ENCODE peak calls at places on chromosome 19, in seven cellular contexts. Z is IMR-90, D is mesendoderm, Q is neuronal stem cell, B is H1, X is trophoblast cell, V is mesenchymal stem cell. P is an unnamed sample.
A peak's percentile ranks its signal among the peaks of the same experiment; 100 is the strongest.

GRCh38 chr19:12983561-12984142 is 11.6 kb upstream of the NFIX start:
- DNase-seq in Z (peak; percentile 70), D (peak; percentile 80), Q (peak; percentile 84), B (peak; percentile 97), X (peak; percentile 80), V (peak; percentile 58), P (peak; percentile 78)

GRCh38 chr19:23758187-23759074 is at the start of gene ZNF681:
- DNase-seq in Z (peak; percentile 83), D (peak; percentile 97), Q (peak; percentile 74), B (peak; percentile 57), X (peak; percentile 91), V (peak; percentile 87), P (peak; percentile 92)

GRCh38 chr19:17404015-17404414 is 1.4 kb downstream of the BST2 start:
- DNase-seq in Z (no peak), D (no peak), Q (no peak), B (no peak), X (no peak), V (no peak), P (peak; percentile 63)

GRCh38 chr19:58361900-58362271 is 665 bp downstream of the ZNF497 start:
- DNase-seq in Z (peak; percentile 47), D (peak; percentile 80), Q (peak; percentile 61), B (no peak), X (no peak), V (no peak), P (no peak)

GRCh38 chr19:35509018-35509652 is 4.3 kb downstream of the DMKN start:
- DNase-seq in Z (no peak), D (peak; percentile 88), Q (no peak), B (peak; percentile 62), X (no peak), V (no peak), P (peak; percentile 79)

GRCh38 chr19:5913739-5914357 is at the start of gene CAPS:
- DNase-seq in Z (peak; percentile 23), D (no peak), Q (no peak), B (no peak), X (peak; percentile 24), V (no peak), P (no peak)

GRCh38 chr19:17775245-17775927 is 19.6 kb upstream of the B3GNT3 start:
- DNase-seq in Z (peak; percentile 19), D (peak; percentile 62), Q (peak; percentile 59), B (peak; percentile 92), X (peak; percentile 88), V (peak; percentile 65), P (peak; percentile 78)

GRCh38 chr19:7636691-7637373 is at the start of gene STXBP2:
- DNase-seq in Z (no peak), D (peak; percentile 89), Q (peak; percentile 46), B (peak; percentile 97), X (peak; percentile 91), V (peak; percentile 39), P (peak; percentile 91)

GRCh38 chr19:58394821-58395219 is 636 bp upstream of the RNF225 start:
- DNase-seq in Z (no peak), D (no peak), Q (no peak), B (peak; percentile 52), X (no peak), V (no peak), P (no peak)

GRCh38 chr19:55486043-55486970 is 1.3 kb downstream of the NAT14 start:
- DNase-seq in Z (no peak), D (no peak), Q (no peak), B (no peak), X (no peak), V (no peak), P (no peak)

DNA sequence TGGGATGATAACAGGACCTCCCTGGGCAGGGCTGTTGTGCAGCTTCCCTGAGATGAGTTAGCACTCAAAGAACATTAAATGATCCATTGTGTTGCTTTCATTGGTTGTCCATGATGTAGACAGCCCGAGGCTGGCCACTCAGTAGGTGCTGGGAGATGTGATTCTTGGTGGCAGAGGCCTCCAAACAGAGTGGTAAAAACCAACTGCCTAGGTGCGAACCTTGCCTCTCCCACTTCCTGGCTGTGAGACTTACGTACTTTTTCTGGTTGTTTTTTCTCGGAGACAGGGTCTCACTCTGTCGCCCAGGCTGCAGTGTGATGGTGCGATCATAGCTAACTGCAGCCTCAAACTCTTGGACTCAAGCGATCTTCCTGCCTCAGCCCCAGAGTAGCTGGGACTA is 6.2 kb downstream of the SARS2 start:
- DNase-seq in Z (no peak), D (no peak), Q (no peak), B (no peak), X (no peak), V (no peak), P (no peak)
- H3K23ac ChIP-seq in Z (no peak overlapping the region), D (no peak overlapping the region), Q (no peak overlapping the region), B (no peak overlapping the region), X (no peak overlapping the region), V (no peak overlapping the region), P (no peak overlapping the region)

GRCh38 chr19:315811-316210 is 24.6 kb upstream of the PLPP2 start:
- DNase-seq in Z (no peak), D (no peak), Q (no peak), B (no peak), X (no peak), V (no peak), P (no peak)
- H2BK120ac ChIP-seq in Z (no peak overlapping the region), D (no peak overlapping the region), Q (no peak overlapping the region), B (no peak overlapping the region), X (no peak overlapping the region), V (no peak overlapping the region), P (no peak overlapping the region)

GRCh38 chr19:54077334-54077733 is 3.8 kb downstream of the TARM1 start:
- DNase-seq in Z (no peak), D (no peak), Q (no peak), B (no peak), X (no peak), V (no peak), P (no peak)

GRCh38 chr19:54069482-54069881 is 5.8 kb upstream of the VSTM1 start:
- DNase-seq in Z (no peak), D (no peak), Q (no peak), B (no peak), X (no peak), V (no peak), P (no peak)

GRCh38 chr19:54074851-54075250 is 6.3 kb downstream of the TARM1 start:
- DNase-seq in Z (no peak), D (no peak), Q (no peak), B (no peak), X (no peak), V (no peak), P (no peak)

GRCh38 chr19:54073829-54074228 is 7.3 kb downstream of the TARM1 start:
- DNase-seq in Z (no peak), D (no peak), Q (no peak), B (no peak), X (no peak), V (no peak), P (no peak)
- H3K23ac ChIP-seq in Z (no peak overlapping the region), D (no peak overlapping the region), Q (no peak overlapping the region), B (no peak overlapping the region), X (no peak overlapping the region), V (no peak overlapping the region), P (no peak overlapping the region)

DNA sequence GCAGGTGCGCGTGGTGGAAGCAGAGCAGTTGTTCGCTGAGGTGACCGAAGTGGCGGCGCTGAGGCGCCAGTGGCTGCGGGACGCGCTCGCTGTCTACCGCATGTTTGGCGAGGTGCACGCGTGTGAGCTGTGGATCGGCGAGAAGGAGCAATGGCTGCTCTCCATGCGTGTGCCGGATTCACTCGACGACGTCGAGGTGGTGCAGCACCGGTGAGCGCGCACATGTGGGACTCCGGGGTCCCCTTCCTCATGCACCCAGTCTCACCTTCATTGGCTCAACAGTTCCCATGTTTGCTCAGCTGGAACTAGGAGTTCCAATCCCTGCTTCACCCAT is 46.5 kb downstream of the SPTBN4 start:
- DNase-seq in Z (no peak), D (no peak), Q (no peak), B (no peak), X (no peak), V (no peak), P (no peak)
- H2BK120ac ChIP-seq in Z (no peak overlapping the region), D (no peak overlapping the region), Q (peak overlapping the region; percentile 72), B (no peak overlapping the region), X (no peak overlapping the region), V (no peak overlapping the region), P (no peak overlapping the region)

DNA sequence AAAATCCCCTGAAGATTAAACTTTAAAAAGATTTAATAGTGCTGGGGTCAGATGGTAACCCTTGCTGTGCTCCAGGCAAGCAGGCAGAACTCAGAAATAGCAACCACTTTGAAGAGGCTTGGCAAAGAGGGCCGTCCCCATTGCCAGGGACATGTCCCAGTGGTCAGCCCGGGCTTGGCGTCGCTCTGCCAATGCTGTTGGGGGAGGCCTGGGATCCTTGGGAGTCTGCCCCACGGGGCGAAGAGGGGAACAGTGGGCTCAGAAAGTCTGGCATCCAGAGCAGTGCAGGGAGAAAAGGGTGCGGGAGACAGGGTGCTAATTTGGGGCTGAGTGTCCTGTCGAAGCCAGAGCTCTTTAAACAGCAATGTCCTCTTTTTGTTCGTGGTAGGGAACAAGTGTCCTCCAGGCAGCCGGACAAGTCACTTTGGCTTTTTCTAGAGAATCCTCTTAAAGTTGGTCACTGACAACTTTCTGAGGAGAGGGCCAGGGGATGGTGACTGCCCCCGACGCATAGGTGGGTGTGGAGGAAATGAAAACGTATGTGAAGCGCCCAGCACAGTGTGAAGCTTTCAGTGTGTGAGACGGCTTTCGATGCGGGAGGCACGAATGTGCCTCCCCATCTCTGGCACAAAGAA is 46.0 kb upstream of the ZNF536 start:
- DNase-seq in Z (no peak), D (no peak), Q (no peak), B (no peak), X (no peak), V (no peak), P (peak; percentile 8)
- H3K23ac ChIP-seq in Z (no peak overlapping the region), D (no peak overlapping the region), Q (no peak overlapping the region), B (no peak overlapping the region), X (no peak overlapping the region), V (no peak overlapping the region), P (no peak overlapping the region)

DNA sequence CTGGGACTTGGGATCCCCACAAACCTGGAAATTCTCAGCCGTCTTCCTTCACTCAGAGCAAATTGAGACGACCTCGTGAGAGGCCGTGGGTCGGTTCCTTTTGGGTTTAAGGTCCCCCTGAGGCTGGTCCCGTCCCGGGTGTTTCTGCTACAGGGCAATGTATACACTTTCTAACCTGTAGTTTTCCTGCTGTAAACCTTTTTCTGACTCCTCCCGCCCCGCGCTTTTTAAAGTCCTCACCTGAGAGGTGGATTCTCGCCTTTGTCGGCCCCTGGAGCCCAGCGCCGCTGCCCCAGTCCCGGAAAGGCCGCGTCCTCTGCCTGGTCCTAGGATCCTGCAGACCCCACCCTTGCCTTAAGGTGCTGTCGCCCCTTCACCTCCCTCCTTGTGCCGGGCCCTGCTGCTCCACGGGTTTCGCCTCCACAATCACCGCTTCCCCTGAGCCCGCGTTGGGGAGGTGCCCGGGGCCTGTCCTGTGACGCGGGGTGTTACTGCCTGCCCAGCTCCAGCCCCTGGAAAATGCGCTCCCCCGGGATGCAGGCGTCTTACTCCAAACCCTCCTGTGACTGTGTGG is 391 bp downstream of the ZNF761 start:
- DNase-seq in Z (peak; percentile 13), D (peak; percentile 34), Q (peak; percentile 4), B (peak; percentile 56), X (peak; percentile 38), V (peak; percentile 62), P (no peak)
- H2BK120ac ChIP-seq in Z (no peak overlapping the region), D (no peak overlapping the region), Q (no peak overlapping the region), B (no peak overlapping the region), X (no peak overlapping the region), V (no peak overlapping the region), P (no peak overlapping the region)